ENCODE peak calls at places on chromosomes 6 and 20, in seven cellular contexts. M is cardiac muscle cell, D is left lung, V is ovary, F is GM23248, G is H9, A is right cardiac atrium. Y is an unnamed sample.

GRCh38 chr6:11111769-11112437 is 378 bp upstream of the ERVFRD-1 start:
- DNase-seq in M (no peak), D (no peak), V (no peak), F (no peak), G (no peak), A (no peak), Y (no peak)

GRCh38 chr20:53581444-53582311 is 12.0 kb downstream of the ZNF217 start:
- DNase-seq in M (no peak), D (no peak), V (no peak), F (no peak), G (no peak), A (peak; percentile 58), Y (no peak)

GRCh38 chr6:8329592-8329991 is 105.8 kb downstream of the SLC35B3 start:
- DNase-seq in M (no peak), D (no peak), V (no peak), F (no peak), G (no peak), A (no peak), Y (no peak)

GRCh38 chr20:8094845-8095244 is 37.2 kb upstream of the PLCB1 start:
- DNase-seq in M (no peak), D (no peak), V (no peak), F (peak; percentile 81), G (no peak), A (no peak), Y (peak; percentile 77)

GRCh38 chr6:126380072-126380583 is 40.2 kb downstream of the CENPW start:
- DNase-seq in M (no peak), D (no peak), V (no peak), F (no peak), G (no peak), A (no peak), Y (no peak)

GRCh38 chr6:20604159-20604558 is 69.9 kb downstream of the CDKAL1 start:
- DNase-seq in M (no peak), D (no peak), V (no peak), F (no peak), G (no peak), A (no peak), Y (no peak)

GRCh38 chr6:119633461-119633860 is 283.9 kb upstream of the MAN1A1 start:
- DNase-seq in M (no peak), D (no peak), V (no peak), F (no peak), G (no peak), A (no peak), Y (no peak)

GRCh38 chr6:41371461-41371991 is 36.1 kb downstream of the NCR2 start:
- DNase-seq in M (peak; percentile 78), D (peak; percentile 80), V (peak; percentile 32), F (peak; percentile 70), G (peak; percentile 73), A (peak; percentile 71), Y (no peak)

GRCh38 chr6:958531-958930 is 265.6 kb upstream of the EXOC2 start:
- DNase-seq in M (no peak), D (no peak), V (no peak), F (peak; percentile 90), G (no peak), A (no peak), Y (no peak)

GRCh38 chr20:64041781-64042771 is 6.1 kb downstream of the C20orf204 start:
- DNase-seq in M (no peak), D (no peak), V (no peak), F (no peak), G (no peak), A (peak; percentile 72), Y (no peak)

GRCh38 chr6:27604986-27605385 is 132.1 kb upstream of the ZNF184 start:
- DNase-seq in M (no peak), D (no peak), V (no peak), F (peak; percentile 30), G (peak; percentile 65), A (no peak), Y (no peak)

GRCh38 chr6:88877893-88878292 is 85.5 kb downstream of the RNGTT start:
- DNase-seq in M (no peak), D (no peak), V (no peak), F (no peak), G (no peak), A (no peak), Y (no peak)

GRCh38 chr6:7122684-7123083 is 14.9 kb downstream of the RREB1 start:
- DNase-seq in M (no peak), D (no peak), V (no peak), F (no peak), G (no peak), A (no peak), Y (no peak)

GRCh38 chr6:7114744-7115451 is 7.1 kb downstream of the RREB1 start:
- DNase-seq in M (no peak), D (no peak), V (no peak), F (no peak), G (no peak), A (no peak), Y (no peak)

GRCh38 chr6:7121704-7122241 is 14.0 kb downstream of the RREB1 start:
- DNase-seq in M (no peak), D (no peak), V (no peak), F (no peak), G (no peak), A (no peak), Y (no peak)

GRCh38 chr6:7115452-7116223 is 7.9 kb downstream of the RREB1 start:
- DNase-seq in M (no peak), D (no peak), V (no peak), F (peak; percentile 47), G (no peak), A (no peak), Y (no peak)

DNA sequence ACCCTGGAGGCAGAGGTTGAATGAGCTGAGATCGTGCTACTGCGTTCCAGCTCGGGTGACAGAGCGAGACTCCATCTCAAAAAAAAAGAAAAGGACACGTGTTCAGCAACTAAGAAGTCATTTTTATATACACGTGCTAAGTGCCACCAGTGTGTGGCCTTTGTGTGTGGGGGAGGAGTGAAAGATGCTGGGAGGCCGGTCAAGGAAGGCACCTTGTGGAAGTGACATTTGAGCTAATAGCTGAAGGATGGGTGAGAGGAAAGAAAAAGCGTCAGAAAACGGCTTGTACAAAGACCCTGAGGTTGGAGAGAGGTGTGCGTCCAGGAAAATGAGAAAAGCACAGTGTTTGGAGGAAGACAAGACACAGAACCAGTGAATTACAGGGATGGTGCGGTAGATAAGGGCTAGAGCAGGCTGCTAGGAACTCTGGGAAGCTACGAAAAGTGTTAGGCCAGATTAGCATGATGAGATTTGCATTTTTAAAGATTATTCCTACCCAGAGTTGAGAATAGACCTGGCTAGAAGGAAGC is 11.6 kb downstream of the RREB1 start:
- DNase-seq in M (no peak), D (no peak), V (no peak), F (no peak), G (no peak), A (no peak), Y (no peak)
- H3K27ac ChIP-seq in M (peak overlapping the region; percentile 58), D (no peak overlapping the region), V (no peak overlapping the region), F (no peak overlapping the region), G (no peak overlapping the region), A (peak overlapping the region; percentile 26), Y (peak overlapping the region; percentile 46)

GRCh38 chr6:111777357-111777756 is 95.9 kb downstream of the FYN start:
- DNase-seq in M (no peak), D (no peak), V (no peak), F (no peak), G (no peak), A (no peak), Y (no peak)
- H3K27ac ChIP-seq in M (no peak overlapping the region), D (no peak overlapping the region), V (no peak overlapping the region), F (peak overlapping the region; percentile 50), G (no peak overlapping the region), A (no peak overlapping the region), Y (no peak overlapping the region)

GRCh38 chr6:130600880-130601341 is 226.3 kb upstream of the SMLR1 start:
- DNase-seq in M (no peak), D (no peak), V (no peak), F (peak; percentile 65), G (no peak), A (no peak), Y (peak; percentile 44)
- H3K27ac ChIP-seq in M (no peak overlapping the region), D (no peak overlapping the region), V (no peak overlapping the region), F (peak overlapping the region; percentile 61), G (no peak overlapping the region), A (no peak overlapping the region), Y (peak overlapping the region; percentile 92)

GRCh38 chr6:16683524-16684194 is 77.6 kb downstream of the ATXN1 start:
- DNase-seq in M (no peak), D (no peak), V (no peak), F (peak; percentile 82), G (no peak), A (peak; percentile 65), Y (peak; percentile 69)
- H3K27ac ChIP-seq in M (no peak overlapping the region), D (peak overlapping the region; percentile 55), V (no peak overlapping the region), F (peak overlapping the region; percentile 39), G (no peak overlapping the region), A (no peak overlapping the region), Y (peak overlapping the region; percentile 83)

GRCh38 chr20:16608265-16608636 is 35.0 kb upstream of the KIF16B start:
- DNase-seq in M (no peak), D (no peak), V (no peak), F (no peak), G (no peak), A (no peak), Y (no peak)
- H3K27ac ChIP-seq in M (no peak overlapping the region), D (no peak overlapping the region), V (no peak overlapping the region), F (no peak overlapping the region), G (no peak overlapping the region), A (no peak overlapping the region), Y (no peak overlapping the region)

DNA sequence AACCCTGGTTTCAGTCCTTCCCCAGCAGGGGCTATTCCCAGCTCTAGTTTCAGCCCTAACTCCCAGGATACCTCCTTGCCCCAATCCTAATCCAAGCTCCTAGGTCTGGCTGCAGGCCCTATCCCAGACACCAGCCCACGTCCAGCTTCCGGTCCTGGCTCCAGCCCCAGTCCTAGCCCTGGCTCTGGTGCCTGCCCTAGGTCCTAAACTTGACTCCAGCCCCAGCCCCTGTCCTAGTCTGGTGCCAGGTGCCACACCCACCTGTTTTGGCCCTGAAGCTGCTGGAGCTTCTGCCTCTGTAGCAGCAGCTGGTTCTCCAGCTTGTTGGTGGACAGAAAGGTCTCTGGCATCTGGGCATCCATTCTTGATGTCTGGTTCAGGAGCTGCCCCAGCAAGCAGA is 28.1 kb downstream of the ANGPT4 start:
- DNase-seq in M (no peak), D (no peak), V (no peak), F (no peak), G (no peak), A (peak; percentile 81), Y (no peak)
- H3K27ac ChIP-seq in M (no peak overlapping the region), D (no peak overlapping the region), V (no peak overlapping the region), F (no peak overlapping the region), G (no peak overlapping the region), A (no peak overlapping the region), Y (no peak overlapping the region)

Y was measured in epithelial cell of prostate.